ENCODE peak calls at places on chromosomes 7 and 10, in seven cellular contexts. M, X, S, F, P, E and Z are unnamed samples.

GRCh38 chr7:50534690-50535290 is 30.4 kb downstream of the DDC start:
- DNase-seq in M (peak), X (no peak), S (peak), F (no peak), P (no peak), E (no peak), Z (no peak)

GRCh38 chr10:91043173-91043910 is 122.5 kb upstream of the ANKRD1 start:
- DNase-seq in M (peak), X (no peak), S (peak), F (no peak), P (no peak), E (no peak), Z (no peak)

GRCh38 chr10:75363431-75363830 is 38.1 kb downstream of the ZNF503 start:
- DNase-seq in M (no peak), X (no peak), S (no peak), F (no peak), P (no peak), E (no peak), Z (no peak)

GRCh38 chr10:14736600-14737081 is 38.1 kb downstream of the FAM107B start:
- DNase-seq in M (peak), X (peak), S (no peak), F (no peak), P (no peak), E (no peak), Z (no peak)

GRCh38 chr10:78165617-78166016 is 132.0 kb downstream of the RPS24 start:
- DNase-seq in M (no peak), X (no peak), S (peak), F (no peak), P (no peak), E (peak), Z (no peak)

GRCh38 chr10:80486785-80487421 is 32.8 kb downstream of the TSPAN14 start:
- DNase-seq in M (no peak), X (no peak), S (no peak), F (no peak), P (peak), E (no peak), Z (no peak)

GRCh38 chr7:138089080-138089901 is 13.0 kb downstream of the AKR1D1 start:
- DNase-seq in M (peak), X (no peak), S (no peak), F (no peak), P (no peak), E (no peak), Z (no peak)

GRCh38 chr10:44016101-44016500 is 367.4 kb upstream of the ZNF32 start:
- DNase-seq in M (no peak), X (no peak), S (no peak), F (no peak), P (no peak), E (no peak), Z (no peak)

GRCh38 chr10:4136121-4136520 is 351.1 kb upstream of the KLF6 start:
- DNase-seq in M (no peak), X (no peak), S (no peak), F (no peak), P (no peak), E (no peak), Z (no peak)

GRCh38 chr10:62426086-62426485 is 51.9 kb downstream of the ZNF365 start:
- DNase-seq in M (no peak), X (no peak), S (peak), F (no peak), P (no peak), E (no peak), Z (no peak)

GRCh38 chr10:129853236-129853946 is 110.7 kb downstream of the EBF3 start:
- DNase-seq in M (no peak), X (no peak), S (no peak), F (no peak), P (no peak), E (no peak), Z (no peak)

GRCh38 chr10:48309711-48310226 is 3.3 kb downstream of the MAPK8 start:
- DNase-seq in M (no peak), X (no peak), S (peak), F (no peak), P (no peak), E (no peak), Z (no peak)

GRCh38 chr7:147400221-147400689 is 1190.3 kb upstream of the C7orf33 start:
- DNase-seq in M (peak), X (no peak), S (no peak), F (no peak), P (no peak), E (no peak), Z (no peak)

GRCh38 chr10:1487288-1487687 is 250.0 kb downstream of the ADARB2 start:
- DNase-seq in M (no peak), X (no peak), S (no peak), F (no peak), P (no peak), E (no peak), Z (no peak)

GRCh38 chr7:116521046-116521664 is 3.7 kb upstream of the CAV1 start:
- DNase-seq in M (no peak), X (no peak), S (peak), F (no peak), P (no peak), E (no peak), Z (no peak)

GRCh38 chr10:58282615-58283014 is 13.7 kb downstream of the CISD1 start:
- DNase-seq in M (no peak), X (no peak), S (no peak), F (no peak), P (no peak), E (no peak), Z (no peak)

GRCh38 chr10:79392020-79392398 is 44.7 kb downstream of the PPIF start:
- DNase-seq in M (no peak), X (no peak), S (no peak), F (no peak), P (peak), E (no peak), Z (no peak)

GRCh38 chr10:15181576-15182156 is 13.2 kb upstream of the NMT2 start:
- DNase-seq in M (no peak), X (no peak), S (no peak), F (no peak), P (no peak), E (no peak), Z (no peak)